ENCODE peak calls at places on chromosome 17, in ten cellular contexts. R, B, T, A, U, N, E, Y, J and S are unnamed samples.

GRCh38 chr17:74274060-74274702 is at the start of gene DNAI2:
- DNase-seq in R (peak), Y (no peak), B (peak), J (no peak), A (peak), E (no peak), N (no peak), T (no peak), U (no peak), S (no peak)

GRCh38 chr17:70624208-70624607 is 454.9 kb downstream of the KCNJ2 start:
- DNase-seq in B (no peak), E (no peak), T (no peak), U (no peak), J (no peak), Y (no peak), A (no peak), R (no peak), N (no peak), S (no peak)

GRCh38 chr17:65261152-65261551 is 124.0 kb downstream of the RGS9 start:
- DNase-seq in B (no peak), A (no peak), U (no peak), Y (no peak), E (no peak), T (no peak), R (no peak), N (no peak), J (no peak), S (no peak)

GRCh38 chr17:8016632-8017424 is 14.4 kb downstream of the GUCY2D start:
- DNase-seq in N (peak), E (peak), R (peak), Y (peak), J (no peak), A (peak), B (peak), U (peak), T (no peak), S (peak)

GRCh38 chr17:66275651-66276050 is 26.8 kb upstream of the PRKCA start:
- DNase-seq in A (no peak), R (no peak), Y (peak), J (no peak), U (peak), B (no peak), E (peak), N (no peak), T (peak), S (no peak)

GRCh38 chr17:17921192-17922082 is 50.8 kb downstream of the TOM1L2 start:
- DNase-seq in Y (peak), U (peak), J (no peak), B (no peak), E (peak), T (peak), A (peak), N (no peak), R (no peak), S (no peak)

GRCh38 chr17:48330386-48330785 is 99.6 kb downstream of the SKAP1 start:
- DNase-seq in N (no peak), J (no peak), T (no peak), B (no peak), E (peak), U (no peak), R (no peak), Y (no peak), A (no peak), S (no peak)

GRCh38 chr17:6643460-6644125 is 2.7 kb downstream of the TXNDC17 start:
- DNase-seq in N (no peak), U (peak), R (no peak), T (peak), E (no peak), A (no peak), B (no peak), Y (peak), J (no peak), S (no peak)

GRCh38 chr17:18958611-18959010 is 6.6 kb downstream of the SLC5A10 start:
- DNase-seq in R (no peak), B (no peak), A (no peak), E (no peak), N (no peak), U (no peak), T (no peak), J (no peak), Y (no peak), S (no peak)

GRCh38 chr17:78539771-78540170 is 37.4 kb downstream of the DNAH17 start:
- DNase-seq in R (no peak), A (no peak), B (no peak), U (no peak), Y (no peak), E (no peak), J (no peak), T (no peak), N (no peak), S (no peak)

GRCh38 chr17:42669705-42670198 is 7.0 kb downstream of the PLEKHH3 start:
- DNase-seq in U (no peak), A (no peak), E (no peak), T (no peak), R (no peak), N (no peak), B (no peak), J (no peak), Y (no peak), S (no peak)

GRCh38 chr17:2995362-2995761 is 68.0 kb downstream of the OR1D5 start:
- DNase-seq in J (no peak), B (no peak), E (no peak), U (no peak), Y (no peak), R (no peak), N (no peak), T (no peak), A (no peak), S (no peak)

DNA sequence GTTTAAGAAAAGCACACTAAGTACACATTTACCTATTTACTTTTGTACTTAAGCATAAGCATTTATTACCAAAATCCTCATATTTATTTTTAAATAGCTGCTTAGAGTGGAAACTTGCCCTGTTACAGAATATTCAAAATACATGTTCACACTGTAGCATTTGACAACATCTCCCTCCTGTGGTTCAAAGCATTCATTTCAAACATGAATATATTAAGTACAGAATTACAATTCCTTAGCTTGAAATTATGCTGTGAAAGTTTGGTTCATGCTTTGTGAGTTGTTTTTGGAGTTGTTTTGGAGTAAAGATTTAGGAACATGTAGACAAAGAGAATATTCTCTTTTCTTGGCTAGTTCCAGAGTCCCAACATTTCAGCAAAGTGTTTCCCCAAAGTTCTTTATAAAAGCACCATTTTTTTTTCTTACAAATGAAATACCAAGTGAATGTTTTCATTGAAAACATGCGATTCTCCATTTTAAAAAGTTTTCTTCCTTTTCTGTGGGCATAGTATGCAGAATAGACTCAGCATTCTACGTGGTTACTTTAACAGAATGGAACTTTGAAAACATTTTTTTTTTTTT is 33.2 kb downstream of the TUBD1 start:
- DNase-seq in J (no peak), R (no peak), B (no peak), N (no peak), E (no peak), A (no peak), T (peak), Y (peak), U (peak), S (peak)
- TF ChIP-seq CTCF in J (peak), R (peak), B (peak), N (peak), E (peak), A (peak), T (peak), Y (peak), U (peak), S (peak)

GRCh38 chr17:76382803-76383644 is 1.4 kb upstream of the SPHK1 start:
- DNase-seq in J (peak), B (peak), A (peak), T (peak), E (no peak), R (peak), Y (peak), N (peak), U (peak), S (peak)

GRCh38 chr17:76384222-76384986 is at the start of gene SPHK1:
- DNase-seq in T (peak), Y (peak), U (peak), B (peak), J (peak), N (peak), R (peak), E (peak), A (peak), S (peak)

GRCh38 chr17:76384987-76385891 is 830 bp downstream of the SPHK1 start:
- DNase-seq in J (peak), Y (peak), A (peak), E (peak), R (peak), N (peak), T (peak), U (peak), B (peak), S (no peak)

GRCh38 chr17:76382305-76382802 is 2.1 kb upstream of the SPHK1 start:
- DNase-seq in U (no peak), J (no peak), T (peak), E (no peak), B (no peak), N (no peak), A (no peak), Y (peak), R (peak), S (no peak)

DNA sequence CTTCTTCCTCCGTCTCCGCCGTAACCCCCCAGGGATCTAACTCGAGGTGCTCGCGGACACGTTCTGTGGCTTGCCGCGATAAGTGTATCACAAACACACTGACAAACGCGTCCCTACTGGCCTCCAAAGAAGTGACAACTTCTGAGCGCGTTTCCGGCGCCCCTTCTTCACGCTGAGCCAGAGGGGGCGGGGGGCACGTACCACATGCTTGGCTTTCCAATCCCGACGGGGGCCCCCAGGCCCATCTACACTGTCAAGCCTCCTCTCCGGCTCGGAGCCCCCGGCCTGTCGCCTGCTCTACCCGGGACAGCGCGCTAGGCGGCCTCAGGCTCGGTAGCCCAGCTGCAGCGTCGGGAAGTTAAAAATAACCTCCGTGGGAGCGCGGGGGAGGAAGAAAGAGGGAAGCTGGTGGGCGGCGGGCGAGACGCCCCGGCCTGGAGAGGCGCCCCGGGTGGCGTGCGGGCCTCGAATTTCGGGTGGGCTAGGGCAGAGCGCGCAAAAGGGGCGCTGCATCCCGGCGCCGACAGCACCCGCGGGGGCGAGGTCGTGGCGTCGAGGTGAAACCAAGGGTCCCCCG is 676 bp upstream of the SPHK1 start:
- DNase-seq in A (peak), U (peak), N (peak), E (no peak), B (peak), Y (peak), T (peak), R (peak), J (peak), S (peak)
- TF ChIP-seq CTCF in A (peak), U (peak), N (no peak), E (no peak), B (peak), Y (peak), T (peak), R (peak), J (peak), S (peak)

GRCh38 chr17:72171703-72172670 is 51.2 kb downstream of the SOX9 start:
- DNase-seq in U (no peak), B (no peak), T (no peak), Y (no peak), N (no peak), J (no peak), A (no peak), R (no peak), E (no peak), S (no peak)
- TF ChIP-seq CTCF in U (no peak), B (no peak), T (no peak), Y (no peak), N (no peak), J (no peak), A (no peak), R (no peak), E (no peak), S (no peak)

GRCh38 chr17:79845601-79845949 is 6.3 kb upstream of the CBX4 start:
- DNase-seq in Y (no peak), T (no peak), R (no peak), U (no peak), A (peak), N (peak), J (no peak), B (no peak), E (no peak), S (no peak)

GRCh38 chr17:79842656-79843474 is 3.6 kb upstream of the CBX4 start:
- DNase-seq in A (no peak), Y (no peak), N (peak), J (no peak), T (no peak), R (peak), U (no peak), B (peak), E (no peak), S (no peak)

GRCh38 chr17:79843475-79843916 is 4.3 kb upstream of the CBX4 start:
- DNase-seq in E (no peak), N (peak), T (no peak), Y (no peak), U (no peak), B (peak), R (no peak), A (no peak), J (no peak), S (no peak)

GRCh38 chr17:79843917-79844815 is 4.9 kb upstream of the CBX4 start:
- DNase-seq in N (peak), B (peak), J (peak), T (peak), E (no peak), R (peak), A (peak), U (no peak), Y (peak), S (no peak)

DNA sequence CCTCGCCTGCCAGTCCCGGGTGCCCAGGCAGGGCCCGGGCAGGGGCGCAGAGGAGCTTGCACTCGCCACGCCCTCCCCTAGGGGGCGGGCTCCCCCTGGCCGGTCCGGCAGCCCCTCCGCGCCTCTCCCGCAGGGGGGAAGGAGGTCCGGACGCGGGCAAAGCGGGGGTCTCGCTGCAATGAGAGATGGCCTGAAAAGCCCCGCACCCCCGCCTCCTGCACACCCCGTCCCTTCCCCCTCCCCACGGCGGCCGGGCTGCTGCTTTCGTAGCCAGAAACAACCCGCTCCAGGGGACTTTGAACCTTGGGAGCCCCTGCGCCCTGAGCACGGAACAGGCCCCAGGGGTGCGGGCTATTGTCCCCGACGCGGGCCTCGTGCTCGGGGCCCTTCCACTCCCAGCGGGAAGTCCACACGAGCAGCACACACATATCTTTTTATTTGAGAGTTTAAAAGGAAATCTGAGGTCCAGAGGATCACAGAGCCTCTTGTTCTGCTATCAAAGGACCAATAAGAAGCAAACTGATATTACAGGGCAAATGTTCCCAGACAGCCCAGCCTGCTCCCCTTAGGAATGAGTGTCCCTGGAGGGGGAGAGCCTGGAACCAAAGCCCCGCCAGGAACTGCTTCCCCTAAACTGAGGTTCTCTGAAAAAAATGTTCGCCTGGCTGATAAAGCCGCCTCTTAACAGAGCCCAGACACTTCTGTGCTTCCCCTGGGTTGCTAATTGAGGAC is 5.8 kb upstream of the CBX4 start:
- DNase-seq in R (peak), A (peak), B (peak), T (no peak), J (peak), U (no peak), Y (no peak), E (no peak), N (peak), S (peak)
- TF ChIP-seq CTCF in R (peak), A (peak), B (peak), T (peak), J (peak), U (peak), Y (peak), E (peak), N (peak), S (peak)

GRCh38 chr17:37642706-37643105 is 540 bp downstream of the DDX52 start:
- DNase-seq in E (peak), T (peak), B (no peak), J (no peak), A (no peak), U (peak), R (peak), N (no peak), Y (peak), S (no peak)

GRCh38 chr17:37640016-37640415 is 3.2 kb downstream of the DDX52 start:
- DNase-seq in N (no peak), A (no peak), U (no peak), Y (no peak), R (no peak), T (no peak), J (no peak), E (no peak), B (no peak), S (no peak)

GRCh38 chr17:37643829-37644228 is 583 bp upstream of the DDX52 start:
- DNase-seq in B (no peak), N (no peak), Y (no peak), J (no peak), R (peak), T (no peak), A (no peak), U (no peak), E (no peak), S (no peak)

GRCh38 chr17:37637956-37638355 is 5.3 kb downstream of the DDX52 start:
- DNase-seq in B (no peak), Y (no peak), A (no peak), U (no peak), T (no peak), R (no peak), J (no peak), E (no peak), N (no peak), S (no peak)

DNA sequence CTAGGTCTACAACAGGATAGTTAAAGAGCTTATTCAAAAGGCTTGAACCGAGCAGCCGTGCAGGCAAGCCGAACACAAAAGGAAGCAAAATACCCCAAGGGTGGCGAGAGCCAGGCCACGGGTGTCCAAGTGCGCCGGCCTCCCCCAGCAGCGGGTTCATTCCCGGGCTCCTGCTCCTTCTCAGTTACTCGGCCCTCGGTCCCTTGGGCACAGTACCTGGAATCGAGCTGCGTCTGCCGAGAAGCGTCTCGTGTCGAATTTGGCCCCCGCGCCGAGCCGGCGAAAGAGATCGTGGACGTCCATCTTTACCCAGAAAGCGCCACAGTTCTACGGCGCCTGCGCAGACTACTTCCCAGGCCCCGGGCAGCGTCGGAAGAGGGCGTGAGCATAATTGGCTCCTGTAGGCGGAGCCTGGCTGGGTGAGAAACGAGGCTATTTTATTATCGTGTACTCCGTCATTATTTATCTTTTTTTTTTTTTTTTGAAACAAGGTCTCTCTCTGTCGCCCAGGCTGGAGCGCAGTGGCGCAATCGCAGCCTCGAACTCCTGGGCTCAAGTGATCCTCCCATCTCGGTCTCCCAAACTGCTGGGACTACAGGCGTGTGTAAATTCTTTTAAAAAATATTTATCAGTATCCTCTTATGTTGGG is at the start of gene DDX52:
- DNase-seq in N (peak), Y (peak), R (peak), U (peak), A (peak), E (peak), B (peak), J (peak), T (peak), S (peak)
- TF ChIP-seq CTCF in N (no peak), Y (peak), R (no peak), U (peak), A (peak), E (no peak), B (no peak), J (peak), T (no peak), S (no peak)